ENCODE peak calls at places on chromosomes 7 and 10, in four cellular contexts. M, W, T and P are unnamed samples.

GRCh38 chr7:8627322-8627721 is 193.9 kb downstream of the NXPH1 start:
- DNase-seq in W (no peak), M (no peak), T (no peak), P (no peak)

GRCh38 chr10:130804778-130805634 is 506.5 kb downstream of the TCERG1L start:
- DNase-seq in T (no peak), W (no peak), M (no peak), P (no peak)

GRCh38 chr7:128351296-128352123 is 7.8 kb upstream of the RBM28 start:
- DNase-seq in W (no peak), T (peak), M (no peak), P (no peak)

GRCh38 chr7:129101746-129102145 is 42.8 kb upstream of the TSPAN33 start:
- DNase-seq in T (no peak), M (no peak), W (peak), P (no peak)

GRCh38 chr7:158392251-158392650 is 195.4 kb downstream of the PTPRN2 start:
- DNase-seq in T (no peak), M (no peak), W (no peak), P (no peak)

GRCh38 chr7:30470783-30471182 is 7.8 kb downstream of the NOD1 start:
- DNase-seq in M (peak), W (peak), T (peak), P (no peak)

GRCh38 chr10:78952018-78952417 is 116.7 kb upstream of the ZMIZ1 start:
- DNase-seq in T (peak), M (no peak), W (peak), P (no peak)

GRCh38 chr7:18859331-18859730 is 258.1 kb downstream of the TWIST1 start:
- DNase-seq in M (no peak), W (no peak), T (no peak), P (no peak)

GRCh38 chr10:132858121-132859081 is 72.5 kb upstream of the NKX6-2 start:
- DNase-seq in W (no peak), M (no peak), T (no peak), P (no peak)

GRCh38 chr7:80773787-80774508 is 135.5 kb downstream of the CD36 start:
- DNase-seq in M (no peak), W (no peak), T (no peak), P (no peak)

GRCh38 chr10:49272251-49273081 is 26.5 kb upstream of the C10orf71 start:
- DNase-seq in W (peak), T (no peak), M (no peak), P (no peak)